ENCODE peak calls at places on chromosomes 16 and 17, in nine cellular contexts. X is upper lobe of right lung; I is GM13976; M is NCI-H1092 treated with DMSO at 0.1 percent for 48 hours; K is heart left ventricle; D is nucleus accumbens; O is heart right ventricle; E is neuronal stem cell; Y is stimulated activated CD8-positive, alpha-beta memory T cell treated with anti-CD3 and anti-CD28 coated beads, Interleukin-4, amount 100 ng/mL, for 1 hour. V is an unnamed sample.

GRCh38 chr16:6206080-6206479 is 1108.5 kb upstream of the EEF2KMT start:
- DNase-seq in X (no peak), I (no peak), M (no peak), K (no peak), D (no peak), O (no peak), E (no peak), Y (no peak), V (no peak)

GRCh38 chr17:73562896-73563295 is 81.3 kb downstream of the SDK2 start:
- DNase-seq in X (no peak), I (no peak), M (no peak), K (no peak), D (no peak), O (no peak), E (no peak), Y (no peak), V (no peak)

GRCh38 chr16:11396241-11397048 is 51.2 kb downstream of the RMI2 start:
- DNase-seq in X (peak), I (peak), M (peak), K (peak), D (peak), O (peak), E (peak), Y (peak), V (peak)

GRCh38 chr17:75637561-75637960 is 4.3 kb downstream of the SMIM5 start:
- DNase-seq in X (no peak), I (no peak), M (no peak), K (no peak), D (no peak), O (no peak), E (no peak), Y (no peak), V (no peak)

GRCh38 chr16:60755907-60756306 is 1280.3 kb downstream of the CDH8 start:
- DNase-seq in X (no peak), I (no peak), M (no peak), K (no peak), D (no peak), O (no peak), E (no peak), Y (no peak), V (no peak)

GRCh38 chr16:73063284-73063733 is 15.4 kb upstream of the ZFHX3 start:
- DNase-seq in X (no peak), I (no peak), M (no peak), K (no peak), D (no peak), O (no peak), E (peak), Y (no peak), V (no peak)

GRCh38 chr17:40283662-40284061 is 4.0 kb upstream of the CDC6 start:
- DNase-seq in X (no peak), I (peak), M (no peak), K (no peak), D (no peak), O (no peak), E (no peak), Y (no peak), V (no peak)

GRCh38 chr17:32909787-32910369 is 18.1 kb upstream of the TMEM98 start:
- DNase-seq in X (no peak), I (peak), M (peak), K (no peak), D (peak), O (peak), E (peak), Y (no peak), V (peak)

GRCh38 chr16:89498839-89499238 is 8.5 kb upstream of the ANKRD11 start:
- DNase-seq in X (no peak), I (no peak), M (no peak), K (no peak), D (no peak), O (peak), E (no peak), Y (no peak), V (no peak)

GRCh38 chr16:53991181-53992056 is 287.5 kb downstream of the FTO start:
- DNase-seq in X (peak), I (no peak), M (peak), K (no peak), D (no peak), O (no peak), E (no peak), Y (no peak), V (no peak)